ENCODE peak calls at places on chromosomes 12 and 14, in four cellular contexts. One of them, this sample, is unnamed.

GRCh38 chr14:90191585-90191984 is 64.8 kb upstream of the PSMC1 start:
- DNase-seq in HepG2: no peak
- DNase-seq in GM12878: no peak
- DNase-seq in K562: no peak
- DNase-seq in this sample: no peak

GRCh38 chr14:96053236-96053599 is 14.1 kb downstream of the C14orf132 start:
- DNase-seq in HepG2: no peak
- DNase-seq in GM12878: no peak
- DNase-seq in K562: no peak
- DNase-seq in this sample: no peak

GRCh38 chr14:77141592-77142288 is at the start of gene ZDHHC22:
- DNase-seq in HepG2: no peak
- DNase-seq in GM12878: no peak
- DNase-seq in K562: no peak
- DNase-seq in this sample: peak

GRCh38 chr14:67926821-67927220 is 107.2 kb downstream of the RAD51B start:
- DNase-seq in HepG2: no peak
- DNase-seq in GM12878: no peak
- DNase-seq in K562: no peak
- DNase-seq in this sample: no peak

GRCh38 chr14:69811868-69812252 is 14.8 kb upstream of the SLC10A1 start:
- DNase-seq in HepG2: no peak
- DNase-seq in GM12878: no peak
- DNase-seq in K562: no peak
- DNase-seq in this sample: no peak

GRCh38 chr14:68088463-68088862 is 268.9 kb downstream of the RAD51B start:
- DNase-seq in HepG2: no peak
- DNase-seq in GM12878: no peak
- DNase-seq in K562: no peak
- DNase-seq in this sample: no peak

GRCh38 chr12:124386661-124387509 is 92.0 kb downstream of the RFLNA start:
- DNase-seq in HepG2: no peak
- DNase-seq in GM12878: no peak
- DNase-seq in K562: no peak
- DNase-seq in this sample: no peak

GRCh38 chr12:65656904-65657351 is 167.4 kb upstream of the HMGA2 start:
- DNase-seq in HepG2: no peak
- DNase-seq in GM12878: no peak
- DNase-seq in K562: peak
- DNase-seq in this sample: no peak

GRCh38 chr14:69886843-69887242 is 7.6 kb downstream of the SMOC1 start:
- DNase-seq in HepG2: no peak
- DNase-seq in GM12878: no peak
- DNase-seq in K562: no peak
- DNase-seq in this sample: no peak

GRCh38 chr12:110079477-110080400 is 31.4 kb upstream of the C12orf76 start:
- DNase-seq in HepG2: peak
- DNase-seq in GM12878: peak
- DNase-seq in K562: peak
- DNase-seq in this sample: no peak

GRCh38 chr14:62722406-62722805 is 322.9 kb downstream of the KCNH5 start:
- DNase-seq in HepG2: no peak
- DNase-seq in GM12878: no peak
- DNase-seq in K562: no peak
- DNase-seq in this sample: no peak

GRCh38 chr12:15770021-15770420 is 19.2 kb downstream of the EPS8 start:
- DNase-seq in HepG2: no peak
- DNase-seq in GM12878: no peak
- DNase-seq in K562: no peak
- DNase-seq in this sample: no peak

GRCh38 chr12:108843187-108843586 is 14.2 kb downstream of the SSH1 start:
- DNase-seq in HepG2: no peak
- DNase-seq in GM12878: no peak
- DNase-seq in K562: no peak
- DNase-seq in this sample: no peak

GRCh38 chr14:48274826-48275225 is 599.4 kb upstream of the MDGA2 start:
- DNase-seq in HepG2: no peak
- DNase-seq in GM12878: no peak
- DNase-seq in K562: no peak
- DNase-seq in this sample: no peak

GRCh38 chr12:15601210-15601800 is 187.9 kb downstream of the EPS8 start:
- DNase-seq in HepG2: no peak
- DNase-seq in GM12878: no peak
- DNase-seq in K562: no peak
- DNase-seq in this sample: no peak

GRCh38 chr12:44403185-44403584 is 472.9 kb downstream of the NELL2 start:
- DNase-seq in HepG2: no peak
- DNase-seq in GM12878: no peak
- DNase-seq in K562: no peak
- DNase-seq in this sample: no peak

GRCh38 chr14:74855945-74856344 is 20.0 kb downstream of the PROX2 start:
- DNase-seq in HepG2: no peak
- DNase-seq in GM12878: no peak
- DNase-seq in K562: no peak
- DNase-seq in this sample: no peak

GRCh38 chr14:54698501-54698900 is 131.6 kb downstream of the SAMD4A start:
- DNase-seq in HepG2: no peak
- DNase-seq in GM12878: no peak
- DNase-seq in K562: no peak
- DNase-seq in this sample: no peak

GRCh38 chr14:29810657-29811056 is 117.0 kb downstream of the PRKD1 start:
- DNase-seq in HepG2: no peak
- DNase-seq in GM12878: no peak
- DNase-seq in K562: no peak
- DNase-seq in this sample: no peak
- TF ChIP-seq FOXK2 in HepG2: no peak
- TF ChIP-seq FOXK2 in GM12878: no peak
- TF ChIP-seq FOXK2 in K562: no peak
- TF ChIP-seq FOXK2 in this sample: no peak

DNA sequence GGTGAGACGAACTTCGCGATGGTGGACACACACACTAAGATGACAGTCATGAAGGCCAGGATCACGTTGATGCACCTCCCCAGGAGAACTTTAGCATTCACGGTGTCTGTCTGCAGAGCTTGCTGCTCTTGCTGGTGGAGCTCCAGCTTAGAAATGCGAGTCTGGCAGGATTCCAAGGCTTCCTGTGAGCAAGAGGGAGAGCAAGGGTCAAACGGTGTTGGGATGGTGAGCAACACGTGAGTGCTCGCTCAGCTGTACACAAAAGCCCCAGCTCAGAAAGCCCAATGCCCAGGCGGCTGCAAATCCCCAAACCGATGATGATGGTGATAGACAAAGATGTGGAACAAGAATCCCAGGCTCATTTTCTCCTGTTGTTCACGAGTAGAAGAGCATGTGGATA is 78.8 kb downstream of the TMCC3 start:
- DNase-seq in HepG2: peak
- DNase-seq in GM12878: no peak
- DNase-seq in K562: peak
- DNase-seq in this sample: no peak
- TF ChIP-seq BHLHE40 in HepG2: peak
- TF ChIP-seq BHLHE40 in GM12878: no peak
- TF ChIP-seq BHLHE40 in K562: no peak
- TF ChIP-seq BHLHE40 in this sample: no peak

GRCh38 chr12:52059582-52060497 is 8.6 kb downstream of the NR4A1 start:
- DNase-seq in HepG2: no peak
- DNase-seq in GM12878: no peak
- DNase-seq in K562: no peak
- DNase-seq in this sample: no peak

GRCh38 chr12:52056801-52057613 is 5.8 kb downstream of the NR4A1 start:
- DNase-seq in HepG2: no peak
- DNase-seq in GM12878: no peak
- DNase-seq in K562: no peak
- DNase-seq in this sample: no peak

GRCh38 chr12:52057614-52057939 is 6.3 kb downstream of the NR4A1 start:
- DNase-seq in HepG2: no peak
- DNase-seq in GM12878: no peak
- DNase-seq in K562: no peak
- DNase-seq in this sample: no peak

GRCh38 chr12:52058631-52059324 is 7.5 kb downstream of the NR4A1 start:
- DNase-seq in HepG2: no peak
- DNase-seq in GM12878: no peak
- DNase-seq in K562: no peak
- DNase-seq in this sample: no peak

DNA sequence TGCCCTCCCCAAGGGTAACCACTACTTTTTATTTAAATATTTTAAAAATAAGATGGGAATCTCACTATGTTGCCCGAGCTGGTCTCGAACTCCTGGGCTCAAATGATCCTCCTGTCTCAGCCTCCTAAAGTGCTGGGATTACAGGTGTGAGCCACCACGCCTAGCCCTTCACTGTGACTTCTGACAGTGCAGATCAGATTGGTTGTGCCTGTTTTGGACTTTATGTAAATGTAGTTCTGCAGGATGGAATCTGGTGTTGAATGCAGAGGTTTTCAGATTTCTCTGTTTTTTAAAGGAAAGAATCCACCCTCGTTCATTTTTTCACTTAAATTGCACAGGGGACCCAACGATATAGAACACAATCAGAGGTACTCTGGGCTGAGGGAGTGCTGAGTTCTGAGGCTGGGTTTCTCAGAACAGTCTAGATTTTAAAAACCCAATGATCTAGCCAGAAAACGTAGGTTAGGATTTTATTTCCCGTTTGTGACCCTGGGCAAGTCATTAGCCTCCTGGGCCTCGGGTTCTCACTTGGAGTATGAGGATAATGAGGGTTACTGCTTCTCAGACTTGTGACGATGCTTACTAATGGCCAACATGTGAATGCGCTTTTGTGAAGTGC is 6.8 kb downstream of the NR4A1 start:
- DNase-seq in HepG2: no peak
- DNase-seq in GM12878: no peak
- DNase-seq in K562: no peak
- DNase-seq in this sample: no peak
- TF ChIP-seq FOXK2 in HepG2: no peak
- TF ChIP-seq FOXK2 in GM12878: no peak
- TF ChIP-seq FOXK2 in K562: no peak
- TF ChIP-seq FOXK2 in this sample: no peak

GRCh38 chr12:104493504-104493903 is 36.8 kb downstream of the CHST11 start:
- DNase-seq in HepG2: no peak
- DNase-seq in GM12878: no peak
- DNase-seq in K562: no peak
- DNase-seq in this sample: no peak

GRCh38 chr12:104494816-104495158 is 38.0 kb downstream of the CHST11 start:
- DNase-seq in HepG2: no peak
- DNase-seq in GM12878: peak
- DNase-seq in K562: no peak
- DNase-seq in this sample: no peak

GRCh38 chr12:104495786-104496185 is 39.0 kb downstream of the CHST11 start:
- DNase-seq in HepG2: no peak
- DNase-seq in GM12878: no peak
- DNase-seq in K562: no peak
- DNase-seq in this sample: no peak

GRCh38 chr12:104496336-104496735 is 39.6 kb downstream of the CHST11 start:
- DNase-seq in HepG2: no peak
- DNase-seq in GM12878: no peak
- DNase-seq in K562: no peak
- DNase-seq in this sample: no peak

DNA sequence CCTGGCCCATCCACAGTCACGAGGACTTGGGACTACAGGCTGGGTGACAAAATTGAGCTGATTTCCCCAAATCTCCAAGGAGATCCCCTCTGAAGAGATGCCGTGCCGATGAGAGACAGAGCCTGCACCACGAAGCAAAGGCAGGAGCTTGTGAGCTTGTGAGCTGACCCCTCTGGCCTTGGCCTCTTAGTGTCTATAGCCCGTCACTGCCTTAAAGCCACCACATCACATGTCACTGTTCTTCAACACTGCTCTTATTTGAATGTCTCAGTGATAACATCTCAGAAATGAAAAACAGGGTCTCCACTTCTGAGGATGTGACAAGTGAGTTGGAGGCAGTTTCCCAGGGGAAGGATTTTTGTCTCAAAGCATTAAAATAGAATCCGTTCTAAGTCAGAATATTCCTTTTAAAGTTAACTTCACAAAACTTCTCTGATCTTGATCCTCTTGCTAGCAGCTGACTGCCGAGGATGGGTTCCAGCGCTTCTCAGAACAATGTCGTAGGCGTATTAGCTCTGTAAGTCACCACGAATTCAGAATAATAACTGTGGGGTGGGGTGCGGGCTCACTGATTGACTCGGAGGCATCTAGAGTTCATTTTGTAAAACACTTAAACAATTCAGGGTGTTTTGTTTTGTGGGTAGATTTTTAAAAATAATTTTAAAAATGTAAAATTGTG is 37.5 kb downstream of the CHST11 start:
- DNase-seq in HepG2: no peak
- DNase-seq in GM12878: peak
- DNase-seq in K562: peak
- DNase-seq in this sample: no peak
- TF ChIP-seq BHLHE40 in HepG2: no peak
- TF ChIP-seq BHLHE40 in GM12878: peak
- TF ChIP-seq BHLHE40 in K562: no peak
- TF ChIP-seq BHLHE40 in this sample: no peak

DNA sequence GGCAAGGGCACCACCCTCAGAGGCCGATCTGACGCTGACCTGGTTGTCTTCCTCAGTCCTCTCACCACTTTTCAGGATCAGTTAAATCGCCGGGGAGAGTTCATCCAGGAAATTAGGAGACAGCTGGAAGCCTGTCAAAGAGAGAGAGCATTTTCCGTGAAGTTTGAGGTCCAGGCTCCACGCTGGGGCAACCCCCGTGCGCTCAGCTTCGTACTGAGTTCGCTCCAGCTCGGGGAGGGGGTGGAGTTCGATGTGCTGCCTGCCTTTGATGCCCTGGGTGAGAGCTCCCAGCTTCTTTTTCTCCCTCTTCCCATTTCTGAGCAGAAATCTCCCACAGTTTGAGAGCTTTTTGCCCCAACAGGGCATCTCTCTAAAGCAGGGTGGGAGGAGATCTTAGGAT is 1.8 kb downstream of the OAS1 start:
- DNase-seq in HepG2: no peak
- DNase-seq in GM12878: no peak
- DNase-seq in K562: no peak
- DNase-seq in this sample: no peak
- TF ChIP-seq FOXK2 in HepG2: no peak
- TF ChIP-seq FOXK2 in GM12878: no peak
- TF ChIP-seq FOXK2 in K562: no peak
- TF ChIP-seq FOXK2 in this sample: no peak

This sample was measured in HEK293T.